ENCODE peak calls at places on chromosome 16, in ten cellular contexts. B, V, X, H, W, M, D, U, N and O are unnamed samples. For H3K4me1, the result is how much of the 10 kb centered on the place peaks cover.

GRCh38 chr16:78669994-78670393 is 570.5 kb downstream of the WWOX start:
- DNase-seq in B (no peak), V (peak), X (no peak), H (no peak), W (no peak), M (peak), D (no peak), U (no peak), N (no peak), O (peak)

GRCh38 chr16:20610192-20610891 is 34.2 kb upstream of the ACSM2B start:
- DNase-seq in B (no peak), V (no peak), X (no peak), H (no peak), W (no peak), M (no peak), D (no peak), U (peak), N (no peak), O (no peak)

GRCh38 chr16:24130494-24131085 is 125.5 kb upstream of the CACNG3 start:
- DNase-seq in B (no peak), V (no peak), X (no peak), H (no peak), W (no peak), M (no peak), D (no peak), U (no peak), N (no peak), O (peak)

GRCh38 chr16:1310832-1311200 is 1.4 kb downstream of the UBE2I start:
- DNase-seq in B (no peak), V (no peak), X (peak), H (no peak), W (no peak), M (no peak), D (no peak), U (no peak), N (no peak), O (no peak)

GRCh38 chr16:80047796-80048649 is 447.5 kb upstream of the MAF start:
- DNase-seq in B (no peak), V (no peak), X (no peak), H (no peak), W (no peak), M (no peak), D (no peak), U (no peak), N (no peak), O (no peak)

GRCh38 chr16:12252616-12253015 is 276.1 kb downstream of the SNX29 start:
- DNase-seq in B (no peak), V (no peak), X (no peak), H (no peak), W (no peak), M (no peak), D (no peak), U (no peak), N (no peak), O (no peak)

GRCh38 chr16:78684040-78684611 is 584.7 kb downstream of the WWOX start:
- DNase-seq in B (peak), V (peak), X (peak), H (peak), W (no peak), M (peak), D (no peak), U (no peak), N (no peak), O (no peak)

GRCh38 chr16:83930730-83931500 is 22.1 kb upstream of the OSGIN1 start:
- DNase-seq in B (no peak), V (no peak), X (no peak), H (no peak), W (no peak), M (no peak), D (no peak), U (no peak), N (no peak), O (no peak)

GRCh38 chr16:11691235-11691634 is 23.0 kb downstream of the SNN start:
- DNase-seq in B (no peak), V (no peak), X (no peak), H (no peak), W (no peak), M (no peak), D (no peak), U (no peak), N (no peak), O (no peak)

GRCh38 chr16:31141489-31142108 is 6.1 kb upstream of the PRSS8 start:
- DNase-seq in B (no peak), V (peak), X (no peak), H (no peak), W (no peak), M (peak), D (no peak), U (peak), N (no peak), O (no peak)

GRCh38 chr16:55506083-55506482 is 2.8 kb upstream of the LPCAT2 start:
- DNase-seq in B (no peak), V (no peak), X (no peak), H (no peak), W (no peak), M (no peak), D (no peak), U (no peak), N (no peak), O (no peak)

GRCh38 chr16:27547134-27547533 is 2.6 kb downstream of the GTF3C1 start:
- DNase-seq in B (peak), V (no peak), X (no peak), H (no peak), W (no peak), M (peak), D (no peak), U (no peak), N (no peak), O (no peak)

GRCh38 chr16:27365142-27366089 is 36.6 kb upstream of the IL21R start:
- DNase-seq in B (no peak), V (no peak), X (no peak), H (no peak), W (no peak), M (peak), D (peak), U (no peak), N (no peak), O (no peak)

GRCh38 chr16:52114414-52114813 is 432.5 kb downstream of the TOX3 start:
- DNase-seq in B (no peak), V (no peak), X (no peak), H (no peak), W (peak), M (peak), D (peak), U (no peak), N (no peak), O (no peak)

GRCh38 chr16:74141015-74141414 is 155.6 kb upstream of the PSMD7 start:
- DNase-seq in B (no peak), V (no peak), X (no peak), H (no peak), W (no peak), M (no peak), D (no peak), U (no peak), N (no peak), O (no peak)

GRCh38 chr16:19307587-19308241 is 22.2 kb downstream of the CLEC19A start:
- DNase-seq in B (no peak), V (no peak), X (no peak), H (no peak), W (peak), M (no peak), D (peak), U (no peak), N (peak), O (peak)

GRCh38 chr16:1258218-1258587 is 2.3 kb downstream of the TPSD1 start:
- DNase-seq in B (no peak), V (peak), X (no peak), H (no peak), W (no peak), M (no peak), D (no peak), U (no peak), N (no peak), O (no peak)

GRCh38 chr16:10738231-10739077 is 5.2 kb upstream of the NUBP1 start:
- DNase-seq in B (peak), V (peak), X (peak), H (peak), W (peak), M (peak), D (peak), U (no peak), N (no peak), O (peak)

GRCh38 chr16:17318200-17318599 is 152.6 kb downstream of the XYLT1 start:
- DNase-seq in B (no peak), V (no peak), X (no peak), H (no peak), W (peak), M (peak), D (peak), U (no peak), N (no peak), O (no peak)

GRCh38 chr16:10076037-10076436 is 106.2 kb downstream of the GRIN2A start:
- DNase-seq in B (no peak), V (no peak), X (no peak), H (no peak), W (no peak), M (no peak), D (no peak), U (no peak), N (no peak), O (no peak)

GRCh38 chr16:9256196-9256595 is 164.8 kb downstream of the HAPSTR1 start:
- DNase-seq in B (no peak), V (no peak), X (peak), H (peak), W (peak), M (no peak), D (peak), U (no peak), N (peak), O (no peak)

GRCh38 chr16:69329369-69330285 is 761 bp downstream of the PDF start:
- DNase-seq in B (peak), V (no peak), X (no peak), H (no peak), W (peak), M (peak), D (peak), U (peak), N (no peak), O (no peak)

GRCh38 chr16:53058441-53058840 is 3.6 kb downstream of the CHD9 start:
- DNase-seq in B (no peak), V (peak), X (no peak), H (no peak), W (no peak), M (no peak), D (no peak), U (no peak), N (no peak), O (no peak)

GRCh38 chr16:10889880-10890279 is 12.9 kb downstream of the CIITA start:
- DNase-seq in B (no peak), V (no peak), X (no peak), H (no peak), W (no peak), M (no peak), D (no peak), U (no peak), N (no peak), O (no peak)

GRCh38 chr16:78874241-78874983 is 726.1 kb downstream of the MAF start:
- DNase-seq in B (no peak), V (no peak), X (no peak), H (no peak), W (no peak), M (no peak), D (no peak), U (no peak), N (no peak), O (no peak)

GRCh38 chr16:11211977-11212818 is 43.8 kb downstream of the SOCS1 start:
- DNase-seq in B (no peak), V (no peak), X (no peak), H (no peak), W (no peak), M (no peak), D (peak), U (no peak), N (no peak), O (no peak)

GRCh38 chr16:87468550-87468949 is 24.3 kb downstream of the ZCCHC14 start:
- DNase-seq in B (no peak), V (no peak), X (no peak), H (no peak), W (no peak), M (no peak), D (no peak), U (no peak), N (no peak), O (no peak)

GRCh38 chr16:85989863-85990643 is 91.1 kb downstream of the IRF8 start:
- DNase-seq in B (peak), V (no peak), X (no peak), H (no peak), W (no peak), M (no peak), D (no peak), U (no peak), N (no peak), O (no peak)

GRCh38 chr16:85991425-85991824 is 92.5 kb downstream of the IRF8 start:
- DNase-seq in B (peak), V (no peak), X (no peak), H (no peak), W (no peak), M (no peak), D (no peak), U (peak), N (no peak), O (no peak)

GRCh38 chr16:85991856-85992255 is 92.9 kb downstream of the IRF8 start:
- DNase-seq in B (peak), V (no peak), X (no peak), H (no peak), W (no peak), M (no peak), D (no peak), U (peak), N (no peak), O (no peak)

GRCh38 chr16:85989376-85989775 is 90.4 kb downstream of the IRF8 start:
- DNase-seq in B (peak), V (no peak), X (no peak), H (no peak), W (no peak), M (no peak), D (no peak), U (no peak), N (no peak), O (no peak)

DNA sequence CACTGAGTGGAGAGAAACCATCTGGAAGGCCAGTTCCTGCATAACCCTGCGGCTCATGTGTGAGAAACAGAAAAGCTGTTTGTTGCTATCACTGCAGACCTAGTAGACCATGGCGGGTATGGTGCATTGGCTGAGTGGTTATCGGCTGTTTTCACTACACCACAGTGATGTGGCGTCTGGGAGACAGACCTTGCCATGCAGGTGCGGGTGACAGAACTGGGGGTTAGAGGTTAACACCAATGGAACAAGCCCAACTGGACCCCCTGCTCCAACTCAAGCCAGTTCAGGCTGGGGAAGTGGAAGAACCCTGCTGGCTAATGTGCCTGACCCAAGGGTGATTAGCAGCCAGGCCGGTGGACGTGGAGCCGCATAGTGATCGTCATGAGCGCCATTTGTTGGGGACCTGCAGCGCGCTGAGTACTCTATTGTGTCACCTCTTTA is 91.9 kb downstream of the IRF8 start:
- DNase-seq in B (peak), V (no peak), X (no peak), H (no peak), W (no peak), M (no peak), D (no peak), U (no peak), N (no peak), O (no peak)
- H3K4me1 ChIP-seq in B (under half), V (under half), X (under half), H (under half), W (under half), M (under half), D (under half), U (under half), N (under half), O (under half)

GRCh38 chr16:3960049-3960809 is 79.7 kb upstream of the CREBBP start:
- DNase-seq in B (peak), V (no peak), X (no peak), H (peak), W (no peak), M (no peak), D (no peak), U (no peak), N (no peak), O (no peak)
- H3K4me3 ChIP-seq in B (peak), V (peak), X (peak), H (peak), W (no peak), M (peak), D (no peak), U (peak), N (no peak), O (no peak)

GRCh38 chr16:4194661-4195060 is 47.2 kb downstream of the SRL start:
- DNase-seq in B (no peak), V (peak), X (no peak), H (no peak), W (no peak), M (no peak), D (no peak), U (no peak), N (no peak), O (no peak)
- H3K4me1 ChIP-seq in B (under half), V (under half), X (under half), H (under half), W (under half), M (under half), D (under half), U (under half), N (under half), O (under half)

DNA sequence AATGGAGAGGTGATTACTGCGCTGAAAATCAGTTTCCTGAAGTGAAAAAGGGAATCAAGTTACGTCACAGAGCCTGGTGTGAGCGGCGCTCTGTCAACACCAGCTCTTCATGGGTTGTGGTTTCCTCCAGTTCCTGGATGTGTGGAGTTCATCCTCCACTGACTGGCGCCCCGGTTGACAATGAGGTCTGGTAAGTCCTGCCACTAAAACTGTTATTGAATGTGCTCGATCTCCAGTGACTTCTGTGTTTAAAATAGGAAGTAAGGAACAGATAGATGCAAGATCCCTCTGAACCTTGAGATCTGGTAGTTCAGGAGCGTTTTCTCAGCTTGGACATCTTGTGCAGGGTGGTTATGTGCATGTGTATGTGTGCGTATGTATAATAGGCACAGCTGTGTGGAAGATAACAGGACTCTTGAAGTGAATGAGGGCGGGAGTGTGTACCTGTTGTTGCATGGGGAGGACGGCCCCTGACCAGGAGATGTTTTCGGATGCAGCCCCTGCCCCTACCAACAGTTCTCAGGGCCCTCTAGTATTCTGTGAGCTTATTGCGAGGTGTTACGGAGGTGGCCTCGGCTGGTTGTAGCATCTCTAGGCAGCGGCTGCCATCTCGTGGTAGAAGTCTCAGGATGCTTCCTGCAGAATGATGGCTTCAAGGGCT is 22.0 kb upstream of the GOT2 start:
- DNase-seq in B (peak), V (peak), X (peak), H (peak), W (peak), M (peak), D (peak), U (no peak), N (peak), O (peak)
- H3K4me3 ChIP-seq in B (no peak), V (no peak), X (no peak), H (no peak), W (peak), M (no peak), D (no peak), U (no peak), N (no peak), O (no peak)

DNA sequence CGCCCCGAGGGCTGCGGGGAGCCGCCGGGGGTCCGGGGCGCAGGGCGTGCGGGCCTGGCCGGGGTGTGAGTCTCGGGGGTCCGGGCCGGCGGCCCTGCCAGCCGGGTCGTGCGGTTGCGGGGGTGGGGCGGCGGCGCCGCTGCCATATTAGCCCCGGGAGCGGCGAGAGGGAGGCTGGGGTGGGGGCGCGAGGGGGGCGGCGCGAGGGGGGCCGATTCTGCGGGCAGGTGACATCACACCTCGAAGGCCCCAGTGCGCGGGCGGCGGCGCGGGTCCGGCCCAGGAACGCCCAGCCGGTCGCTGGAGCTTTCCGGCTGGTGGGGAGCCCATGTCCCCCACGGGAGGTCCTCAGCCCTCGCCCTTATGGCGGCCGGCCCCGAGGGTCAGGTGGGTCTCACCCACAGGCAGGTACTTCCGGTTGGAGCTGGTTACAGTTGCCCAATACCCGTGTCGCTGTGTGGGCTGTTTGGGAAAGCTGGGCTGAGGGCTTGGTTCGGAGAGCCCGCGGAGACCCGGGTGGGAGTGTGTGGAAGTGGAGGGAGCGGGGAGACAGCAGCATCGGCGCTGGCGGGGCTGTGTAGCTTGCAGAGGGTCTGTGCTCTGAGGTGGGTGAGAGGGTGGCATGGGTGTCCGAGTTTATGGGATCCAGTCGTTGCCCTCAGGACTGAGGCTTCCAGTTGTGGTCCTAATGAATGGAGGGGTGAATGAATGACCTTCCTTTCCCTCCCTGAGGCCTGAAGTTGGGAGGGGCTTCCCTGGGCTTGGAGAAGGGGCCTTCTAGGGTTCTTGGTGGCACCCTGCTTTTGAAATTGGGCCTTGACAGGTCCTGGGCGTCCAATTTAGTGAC is 804 bp downstream of the ATP6V0C start:
- DNase-seq in B (peak), V (no peak), X (peak), H (no peak), W (peak), M (no peak), D (peak), U (peak), N (no peak), O (no peak)
- H3K4me1 ChIP-seq in B (under half), V (under half), X (half or more), H (under half), W (under half), M (under half), D (under half), U (half or more), N (under half), O (under half)